ENCODE peak calls at places on chromosomes 7 and 10, in four cellular contexts. L is GM12878, D is HepG2, R is K562. K is an unnamed sample.

GRCh38 chr7:141696386-141696785 is 5.6 kb downstream of the DENND11 start:
- DNase-seq in D (no peak), R (no peak), L (no peak), K (no peak)

GRCh38 chr10:34753014-34753757 is 61.9 kb downstream of the PARD3 start:
- DNase-seq in R (no peak), D (no peak), L (no peak), K (no peak)

GRCh38 chr10:111890046-111890445 is 293.5 kb downstream of the GPAM start:
- DNase-seq in L (no peak), D (no peak), R (no peak), K (no peak)

GRCh38 chr10:34906021-34906965 is 91.2 kb upstream of the PARD3 start:
- DNase-seq in R (peak; percentile 16), D (peak; percentile 20), L (no peak), K (peak; percentile 60)

GRCh38 chr10:70533189-70533558 is 54.6 kb downstream of the PALD1 start:
- DNase-seq in R (no peak), L (no peak), D (no peak), K (no peak)

GRCh38 chr7:98084631-98085030 is 22.0 kb upstream of the LMTK2 start:
- DNase-seq in R (no peak), D (no peak), L (no peak), K (no peak)

GRCh38 chr10:112678581-112678980 is 231.6 kb downstream of the VTI1A start:
- DNase-seq in L (no peak), R (peak; percentile 6), D (peak; percentile 94), K (no peak)

GRCh38 chr10:77351386-77351785 is 286.2 kb downstream of the KCNMA1 start:
- DNase-seq in D (no peak), L (no peak), R (no peak), K (no peak)

GRCh38 chr10:110500515-110500905 is 2.8 kb downstream of the DUSP5 start:
- DNase-seq in L (no peak), R (peak; percentile 42), D (no peak), K (no peak)

GRCh38 chr10:132036153-132036886 is 29.4 kb upstream of the JAKMIP3 start:
- DNase-seq in L (no peak), D (no peak), R (no peak), K (peak; percentile 56)

GRCh38 chr7:46814516-46815250 is 767.2 kb downstream of the TNS3 start:
- DNase-seq in R (no peak), L (no peak), D (no peak), K (no peak)

GRCh38 chr10:69421611-69422308 is 5.0 kb upstream of the TACR2 start:
- DNase-seq in D (no peak), R (no peak), L (no peak), K (no peak)
- TF ChIP-seq TARDBP in D (no peak), R (no peak), L (no peak), K (no peak)

GRCh38 chr7:3696113-3696512 is 395.1 kb downstream of the SDK1 start:
- DNase-seq in R (no peak), D (no peak), L (no peak), K (no peak)
- TF ChIP-seq TARDBP in R (no peak), D (no peak), L (no peak), K (no peak)

GRCh38 chr7:24574365-24574764 is 1.1 kb downstream of the PALS2 start:
- DNase-seq in L (no peak), D (no peak), R (peak; percentile 30), K (no peak)
- TF ChIP-seq TARDBP in L (no peak), D (no peak), R (no peak), K (no peak)

DNA sequence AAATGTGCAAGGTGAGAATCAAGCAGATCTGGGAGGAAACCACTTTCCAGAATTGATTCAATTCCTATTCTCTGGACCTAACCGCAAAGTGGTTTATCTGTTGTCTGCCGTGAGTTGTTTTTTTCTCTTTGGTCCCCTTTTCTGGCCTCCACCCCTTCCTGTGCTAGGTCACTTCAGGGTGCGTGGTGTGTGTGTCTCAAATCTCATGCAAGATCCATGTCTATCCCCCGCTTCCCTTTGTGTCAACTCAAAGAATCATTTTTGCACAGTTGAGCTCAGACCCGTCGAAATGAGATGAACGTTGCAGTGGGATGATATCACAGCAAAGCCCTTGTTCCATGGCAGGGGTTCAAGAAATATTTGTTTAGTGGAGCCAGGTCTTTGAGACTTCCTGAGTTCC is 184.5 kb downstream of the GATA3 start:
- DNase-seq in L (no peak), R (no peak), D (no peak), K (no peak)
- TF ChIP-seq TARDBP in L (no peak), R (no peak), D (no peak), K (no peak)

GRCh38 chr7:28102778-28103177 is 77.8 kb downstream of the JAZF1 start:
- DNase-seq in L (no peak), R (peak; percentile 23), D (peak; percentile 5), K (no peak)
- TF ChIP-seq TARDBP in L (no peak), R (no peak), D (no peak), K (no peak)

GRCh38 chr7:73921623-73922528 is 60.9 kb downstream of the TMEM270 start:
- DNase-seq in R (no peak), L (no peak), D (no peak), K (no peak)
- TF ChIP-seq TARDBP in R (no peak), L (no peak), D (no peak), K (no peak)

DNA sequence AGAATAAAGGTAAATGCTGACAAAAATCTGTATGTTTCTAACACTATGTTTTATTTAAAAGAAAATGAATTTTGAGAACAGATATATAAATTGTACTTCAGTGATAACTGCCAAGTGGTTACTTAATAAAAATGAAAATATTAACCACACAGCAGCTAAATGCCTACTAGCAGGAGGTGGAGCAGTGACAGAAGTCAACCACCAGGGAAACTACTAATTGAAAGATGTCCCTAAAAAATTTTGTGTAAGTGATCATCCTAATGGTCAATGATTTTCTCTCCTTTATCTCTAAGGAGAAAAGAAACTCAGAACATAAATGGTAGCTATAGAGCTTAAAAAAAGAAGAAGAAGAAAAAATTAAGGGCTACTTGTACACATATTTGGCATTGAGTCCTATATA is 22.9 kb downstream of the WNT16 start:
- DNase-seq in R (no peak), D (no peak), L (no peak), K (no peak)
- TF ChIP-seq TARDBP in R (no peak), D (no peak), L (no peak), K (no peak)

GRCh38 chr10:93305122-93305521 is 177.0 kb downstream of the MYOF start:
- DNase-seq in L (no peak), R (no peak), D (no peak), K (no peak)
- TF ChIP-seq TARDBP in L (no peak), R (no peak), D (no peak), K (no peak)

DNA sequence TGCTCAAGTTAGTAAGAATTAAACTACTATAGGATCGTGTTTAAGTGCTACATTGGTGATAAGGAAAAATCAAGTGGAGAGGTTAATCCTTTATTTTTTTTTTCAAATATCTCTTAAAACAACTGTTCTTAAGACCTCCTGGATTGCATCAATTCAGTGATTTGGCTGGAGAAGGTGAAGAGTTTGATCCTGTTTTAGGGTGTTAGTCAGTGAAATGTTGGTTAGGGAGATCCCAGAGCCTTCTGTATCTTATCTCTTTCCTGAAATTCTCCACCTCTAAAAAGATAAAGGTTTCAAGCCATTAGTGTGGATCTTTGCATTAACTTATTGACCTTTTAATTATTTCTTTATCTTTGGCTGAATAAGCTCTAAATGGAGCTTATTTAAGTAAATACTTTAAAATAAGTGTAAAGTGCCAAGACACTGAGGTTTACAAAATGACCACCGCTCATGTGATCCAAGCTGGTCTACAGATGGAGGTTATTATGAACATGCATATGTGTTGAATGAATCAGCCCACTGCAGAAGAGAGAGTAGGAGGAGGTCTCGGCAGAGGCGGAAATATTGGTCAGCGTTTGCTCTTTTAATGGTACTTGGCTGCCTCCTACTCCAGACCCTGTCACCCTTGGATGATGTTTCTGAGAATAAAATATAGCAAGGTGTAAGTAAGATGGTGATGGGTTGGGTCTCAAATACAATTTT is 51.8 kb upstream of the BMPER start:
- DNase-seq in D (no peak), L (no peak), R (no peak), K (no peak)
- TF ChIP-seq TARDBP in D (no peak), L (no peak), R (no peak), K (no peak)

K was measured in HEK293T.